ENCODE peak calls at places on chromosomes 5 and 9, in five cellular contexts. One of them, this sample, is unnamed. For H3K9me3 and H3K4me1, the result is how much of the 10 kb centered on the place peaks cover.

GRCh38 chr9:126301985-126302603 is 24.5 kb upstream of the MVB12B start:
- DNase-seq in A549: peak
- DNase-seq in ovary: no peak
- DNase-seq in tibial nerve: peak
- DNase-seq in transverse colon: peak
- DNase-seq in this sample: no peak

GRCh38 chr9:121242219-121242954 is 25.6 kb upstream of the GSN start:
- DNase-seq in A549: no peak
- DNase-seq in ovary: no peak
- DNase-seq in tibial nerve: no peak
- DNase-seq in transverse colon: no peak
- DNase-seq in this sample: no peak

GRCh38 chr9:109475526-109475925 is 22.6 kb downstream of the PTPN3 start:
- DNase-seq in A549: peak
- DNase-seq in ovary: no peak
- DNase-seq in tibial nerve: peak
- DNase-seq in transverse colon: no peak
- DNase-seq in this sample: no peak

GRCh38 chr5:78886650-78887230 is 98.4 kb downstream of the ARSB start:
- DNase-seq in A549: peak
- DNase-seq in ovary: no peak
- DNase-seq in tibial nerve: no peak
- DNase-seq in transverse colon: no peak
- DNase-seq in this sample: no peak

GRCh38 chr5:1468247-1468612 is 23.0 kb upstream of the SLC6A3 start:
- DNase-seq in A549: no peak
- DNase-seq in ovary: peak
- DNase-seq in tibial nerve: no peak
- DNase-seq in transverse colon: no peak
- DNase-seq in this sample: no peak

GRCh38 chr5:17412760-17413671 is 85.0 kb upstream of the TAF11L2 start:
- DNase-seq in A549: peak
- DNase-seq in ovary: no peak
- DNase-seq in tibial nerve: no peak
- DNase-seq in transverse colon: no peak
- DNase-seq in this sample: no peak

GRCh38 chr5:95725937-95726810 is 5.0 kb upstream of the RHOBTB3 start:
- DNase-seq in A549: no peak
- DNase-seq in ovary: no peak
- DNase-seq in tibial nerve: no peak
- DNase-seq in transverse colon: no peak
- DNase-seq in this sample: no peak

GRCh38 chr9:14790628-14791027 is 68.1 kb upstream of the CER1 start:
- DNase-seq in A549: no peak
- DNase-seq in ovary: no peak
- DNase-seq in tibial nerve: no peak
- DNase-seq in transverse colon: no peak
- DNase-seq in this sample: no peak

GRCh38 chr5:148290271-148291195 is 21.7 kb upstream of the SPINK7 start:
- DNase-seq in A549: peak
- DNase-seq in ovary: no peak
- DNase-seq in tibial nerve: no peak
- DNase-seq in transverse colon: no peak
- DNase-seq in this sample: no peak

GRCh38 chr5:147558826-147559225 is 49.0 kb upstream of the DPYSL3 start:
- DNase-seq in A549: peak
- DNase-seq in ovary: peak
- DNase-seq in tibial nerve: peak
- DNase-seq in transverse colon: peak
- DNase-seq in this sample: no peak

GRCh38 chr5:112228672-112229071 is 190.4 kb downstream of the EPB41L4A start:
- DNase-seq in A549: peak
- DNase-seq in ovary: peak
- DNase-seq in tibial nerve: peak
- DNase-seq in transverse colon: peak
- DNase-seq in this sample: peak

GRCh38 chr9:116151199-116151598 is 2.4 kb upstream of the PAPPA start:
- DNase-seq in A549: peak
- DNase-seq in ovary: no peak
- DNase-seq in tibial nerve: no peak
- DNase-seq in transverse colon: no peak
- DNase-seq in this sample: no peak

GRCh38 chr9:134605351-134605968 is 36.1 kb upstream of the COL5A1 start:
- DNase-seq in A549: no peak
- DNase-seq in ovary: no peak
- DNase-seq in tibial nerve: peak
- DNase-seq in transverse colon: no peak
- DNase-seq in this sample: no peak

GRCh38 chr5:169126376-169127043 is 174.4 kb downstream of the SLIT3 start:
- DNase-seq in A549: no peak
- DNase-seq in ovary: no peak
- DNase-seq in tibial nerve: no peak
- DNase-seq in transverse colon: no peak
- DNase-seq in this sample: no peak

GRCh38 chr5:135375040-135375439 is 24.0 kb downstream of the MACROH2A1 start:
- DNase-seq in A549: no peak
- DNase-seq in ovary: no peak
- DNase-seq in tibial nerve: no peak
- DNase-seq in transverse colon: no peak
- DNase-seq in this sample: no peak

GRCh38 chr5:110969502-110969901 is 102.0 kb upstream of the TSLP start:
- DNase-seq in A549: no peak
- DNase-seq in ovary: no peak
- DNase-seq in tibial nerve: no peak
- DNase-seq in transverse colon: no peak
- DNase-seq in this sample: no peak

GRCh38 chr5:128532127-128532526 is 5.9 kb downstream of the FBN2 start:
- DNase-seq in A549: no peak
- DNase-seq in ovary: no peak
- DNase-seq in tibial nerve: no peak
- DNase-seq in transverse colon: no peak
- DNase-seq in this sample: no peak

GRCh38 chr5:634191-634590 is 22.1 kb downstream of the CEP72 start:
- DNase-seq in A549: no peak
- DNase-seq in ovary: peak
- DNase-seq in tibial nerve: no peak
- DNase-seq in transverse colon: no peak
- DNase-seq in this sample: no peak

GRCh38 chr5:73388371-73388684 is 60.2 kb downstream of the FOXD1 start:
- DNase-seq in A549: no peak
- DNase-seq in ovary: no peak
- DNase-seq in tibial nerve: no peak
- DNase-seq in transverse colon: no peak
- DNase-seq in this sample: no peak

GRCh38 chr9:125428060-125428481 is 166.4 kb downstream of the GAPVD1 start:
- DNase-seq in A549: peak
- DNase-seq in ovary: no peak
- DNase-seq in tibial nerve: no peak
- DNase-seq in transverse colon: no peak
- DNase-seq in this sample: no peak

GRCh38 chr9:77495834-77496671 is 152.1 kb downstream of the GNA14 start:
- DNase-seq in A549: peak
- DNase-seq in ovary: no peak
- DNase-seq in tibial nerve: no peak
- DNase-seq in transverse colon: no peak
- DNase-seq in this sample: no peak

GRCh38 chr5:143008809-143009521 is 238.8 kb downstream of the ARHGAP26 start:
- DNase-seq in A549: no peak
- DNase-seq in ovary: no peak
- DNase-seq in tibial nerve: peak
- DNase-seq in transverse colon: peak
- DNase-seq in this sample: no peak

GRCh38 chr9:109886050-109886449 is 106.1 kb downstream of the PALM2AKAP2 start:
- DNase-seq in A549: no peak
- DNase-seq in ovary: no peak
- DNase-seq in tibial nerve: no peak
- DNase-seq in transverse colon: no peak
- DNase-seq in this sample: no peak

GRCh38 chr5:103620851-103621547 is 58.4 kb upstream of the NUDT12 start:
- DNase-seq in A549: no peak
- DNase-seq in ovary: no peak
- DNase-seq in tibial nerve: no peak
- DNase-seq in transverse colon: no peak
- DNase-seq in this sample: no peak

GRCh38 chr9:110208031-110208430 is at the start of gene C9orf152:
- DNase-seq in A549: no peak
- DNase-seq in ovary: no peak
- DNase-seq in tibial nerve: no peak
- DNase-seq in transverse colon: peak
- DNase-seq in this sample: peak

GRCh38 chr9:93028448-93029006 is 30.0 kb upstream of the SUSD3 start:
- DNase-seq in A549: no peak
- DNase-seq in ovary: no peak
- DNase-seq in tibial nerve: no peak
- DNase-seq in transverse colon: peak
- DNase-seq in this sample: no peak

GRCh38 chr9:20292002-20292401 is 330.3 kb downstream of the MLLT3 start:
- DNase-seq in A549: peak
- DNase-seq in ovary: no peak
- DNase-seq in tibial nerve: no peak
- DNase-seq in transverse colon: no peak
- DNase-seq in this sample: no peak

GRCh38 chr9:99633260-99633659 is 188.4 kb upstream of the NR4A3 start:
- DNase-seq in A549: no peak
- DNase-seq in ovary: no peak
- DNase-seq in tibial nerve: no peak
- DNase-seq in transverse colon: no peak
- DNase-seq in this sample: no peak

GRCh38 chr5:115389799-115390382 is 93.4 kb upstream of the CCDC112 start:
- DNase-seq in A549: peak
- DNase-seq in ovary: no peak
- DNase-seq in tibial nerve: no peak
- DNase-seq in transverse colon: no peak
- DNase-seq in this sample: no peak

DNA sequence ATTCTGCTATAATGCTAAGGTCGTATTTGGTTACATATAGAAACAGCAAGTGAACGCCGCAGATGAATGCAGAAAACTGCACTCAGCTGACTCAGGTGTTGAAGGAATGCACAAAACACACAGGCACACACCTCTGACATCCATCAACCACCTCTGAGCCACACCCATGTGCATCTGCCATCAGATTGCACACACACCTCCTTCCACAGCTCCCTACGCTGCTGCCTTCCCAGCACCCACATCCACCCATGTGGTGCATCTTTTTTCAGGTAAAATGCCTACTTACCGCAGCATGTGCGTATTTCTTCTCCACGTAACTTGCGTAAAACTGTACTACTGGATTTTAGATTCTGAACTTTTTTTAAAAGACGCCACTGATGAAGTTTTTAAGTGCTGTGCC is 7.1 kb downstream of the STK10 start:
- DNase-seq in A549: no peak
- DNase-seq in ovary: no peak
- DNase-seq in tibial nerve: no peak
- DNase-seq in transverse colon: no peak
- DNase-seq in this sample: no peak
- TF ChIP-seq POLR2A in A549: no peak
- TF ChIP-seq POLR2A in ovary: no peak
- TF ChIP-seq POLR2A in tibial nerve: no peak
- TF ChIP-seq POLR2A in transverse colon: no peak
- TF ChIP-seq POLR2A in this sample: no peak

GRCh38 chr5:68048529-68048928 is 167.0 kb upstream of the PIK3R1 start:
- DNase-seq in A549: no peak
- DNase-seq in ovary: no peak
- DNase-seq in tibial nerve: no peak
- DNase-seq in transverse colon: no peak
- DNase-seq in this sample: no peak
- H3K9me3 ChIP-seq in A549: under half
- H3K9me3 ChIP-seq in ovary: under half
- H3K9me3 ChIP-seq in tibial nerve: under half
- H3K9me3 ChIP-seq in transverse colon: under half
- H3K9me3 ChIP-seq in this sample: under half

GRCh38 chr5:126812199-126812570 is 35.2 kb downstream of the LMNB1 start:
- DNase-seq in A549: no peak
- DNase-seq in ovary: no peak
- DNase-seq in tibial nerve: no peak
- DNase-seq in transverse colon: no peak
- DNase-seq in this sample: no peak
- H3K4me1 ChIP-seq in A549: under half
- H3K4me1 ChIP-seq in ovary: under half
- H3K4me1 ChIP-seq in tibial nerve: under half
- H3K4me1 ChIP-seq in transverse colon: under half
- H3K4me1 ChIP-seq in this sample: under half

GRCh38 chr9:37753489-37754190 is at the start of gene TRMT10B:
- DNase-seq in A549: peak
- DNase-seq in ovary: peak
- DNase-seq in tibial nerve: peak
- DNase-seq in transverse colon: peak
- DNase-seq in this sample: peak
- TF ChIP-seq POLR2A in A549: peak
- TF ChIP-seq POLR2A in ovary: no peak
- TF ChIP-seq POLR2A in tibial nerve: no peak
- TF ChIP-seq POLR2A in transverse colon: peak
- TF ChIP-seq POLR2A in this sample: no peak

GRCh38 chr9:137955224-137955570 is 77.6 kb downstream of the CACNA1B start:
- DNase-seq in A549: no peak
- DNase-seq in ovary: no peak
- DNase-seq in tibial nerve: no peak
- DNase-seq in transverse colon: no peak
- DNase-seq in this sample: no peak

GRCh38 chr9:137956688-137957385 is 79.3 kb downstream of the CACNA1B start:
- DNase-seq in A549: peak
- DNase-seq in ovary: no peak
- DNase-seq in tibial nerve: no peak
- DNase-seq in transverse colon: no peak
- DNase-seq in this sample: no peak

GRCh38 chr9:137953683-137954438 is 76.3 kb downstream of the CACNA1B start:
- DNase-seq in A549: no peak
- DNase-seq in ovary: no peak
- DNase-seq in tibial nerve: no peak
- DNase-seq in transverse colon: no peak
- DNase-seq in this sample: no peak

GRCh38 chr9:137955586-137955985 is 78.0 kb downstream of the CACNA1B start:
- DNase-seq in A549: no peak
- DNase-seq in ovary: no peak
- DNase-seq in tibial nerve: no peak
- DNase-seq in transverse colon: no peak
- DNase-seq in this sample: no peak

DNA sequence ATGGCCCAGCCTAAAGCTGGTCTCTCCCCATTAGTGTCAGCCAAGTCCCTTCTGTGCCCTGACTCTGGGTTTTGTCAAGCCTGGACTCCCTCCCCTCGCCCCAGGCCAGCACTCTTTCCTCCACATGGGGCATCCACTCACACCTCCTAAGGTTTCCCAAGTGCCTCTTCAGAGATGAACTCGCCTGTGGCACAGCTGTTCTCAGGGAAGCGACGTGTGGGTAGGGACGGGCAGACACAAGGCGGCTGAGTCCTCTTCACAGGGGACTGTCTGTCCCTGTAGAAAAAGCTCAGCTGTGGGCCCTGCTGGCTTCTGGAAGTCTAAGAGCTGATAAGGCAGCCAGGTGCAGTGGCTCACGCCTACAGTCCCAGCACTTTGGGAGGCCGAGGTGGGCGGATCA is 78.5 kb downstream of the CACNA1B start:
- DNase-seq in A549: no peak
- DNase-seq in ovary: no peak
- DNase-seq in tibial nerve: no peak
- DNase-seq in transverse colon: no peak
- DNase-seq in this sample: no peak
- H3K9me3 ChIP-seq in A549: under half
- H3K9me3 ChIP-seq in ovary: under half
- H3K9me3 ChIP-seq in tibial nerve: under half
- H3K9me3 ChIP-seq in transverse colon: under half
- H3K9me3 ChIP-seq in this sample: under half